ENCODE peak calls at places on chromosomes 3 and 15, in six cellular contexts. U is fibroblast of the conjunctiva, W is esophagus squamous epithelium, V is H1, P is activated gamma-delta T cell treated with Interleukin-2 at 50 U/mL for 16 hours, T is kidney epithelial cell. B is an unnamed sample.

GRCh38 chr15:45573961-45574629 is 13.1 kb upstream of the BLOC1S6 start:
- DNase-seq in U (no peak), W (no peak), V (peak), P (peak), T (no peak), B (no peak)

GRCh38 chr3:109178701-109179100 is 42.2 kb downstream of the C3orf85 start:
- DNase-seq in U (no peak), W (no peak), V (no peak), P (no peak), T (no peak), B (no peak)

GRCh38 chr3:27675287-27675686 is 46.8 kb downstream of the EOMES start:
- DNase-seq in U (peak), W (no peak), V (no peak), P (no peak), T (no peak), B (no peak)

GRCh38 chr3:115912372-115912771 is 289.1 kb downstream of the GAP43 start:
- DNase-seq in U (peak), W (no peak), V (no peak), P (no peak), T (no peak), B (no peak)

GRCh38 chr3:194140520-194141414 is 4.8 kb downstream of the HES1 start:
- DNase-seq in U (no peak), W (no peak), V (peak), P (no peak), T (no peak), B (no peak)

GRCh38 chr15:76930831-76931396 is 635 bp upstream of the RCN2 start:
- DNase-seq in U (no peak), W (no peak), V (no peak), P (no peak), T (no peak), B (no peak)

GRCh38 chr15:87628311-87628710 is 628.2 kb downstream of the NTRK3 start:
- DNase-seq in U (no peak), W (no peak), V (no peak), P (no peak), T (no peak), B (no peak)

GRCh38 chr3:58564456-58565160 is 12.6 kb downstream of the FAM107A start:
- DNase-seq in U (no peak), W (no peak), V (no peak), P (no peak), T (peak), B (no peak)

GRCh38 chr3:150739200-150739863 is 23.6 kb downstream of the SIAH2 start:
- DNase-seq in U (no peak), W (no peak), V (no peak), P (no peak), T (no peak), B (no peak)